ENCODE peak calls at places on chromosomes 16 and 17, in five cellular contexts. One of them, this sample, is unnamed.

GRCh38 chr17:2958706-2959222 is 104.6 kb downstream of the OR1D5 start:
- DNase-seq in WTC11: no peak
- DNase-seq in AG04450: no peak
- DNase-seq in transverse colon: no peak
- DNase-seq in CD4-positive, alpha-beta T cell: no peak
- DNase-seq in this sample: no peak

GRCh38 chr16:59210955-59211541 is 476.9 kb upstream of the GOT2 start:
- DNase-seq in WTC11: peak; percentile 43
- DNase-seq in AG04450: no peak
- DNase-seq in transverse colon: no peak
- DNase-seq in CD4-positive, alpha-beta T cell: no peak
- DNase-seq in this sample: no peak

GRCh38 chr16:58114827-58115825 is 14.1 kb downstream of the CFAP20 start:
- DNase-seq in WTC11: no peak
- DNase-seq in AG04450: peak; percentile 43
- DNase-seq in transverse colon: no peak
- DNase-seq in CD4-positive, alpha-beta T cell: no peak
- DNase-seq in this sample: no peak

GRCh38 chr16:30011505-30012480 is 966 bp upstream of the DOC2A start:
- DNase-seq in WTC11: no peak
- DNase-seq in AG04450: no peak
- DNase-seq in transverse colon: no peak
- DNase-seq in CD4-positive, alpha-beta T cell: no peak
- DNase-seq in this sample: no peak

GRCh38 chr16:1495281-1496262 is 2.4 kb downstream of the TELO2 start:
- DNase-seq in WTC11: no peak
- DNase-seq in AG04450: no peak
- DNase-seq in transverse colon: no peak
- DNase-seq in CD4-positive, alpha-beta T cell: no peak
- DNase-seq in this sample: no peak

GRCh38 chr16:9089660-9090059 is 1.8 kb upstream of the HAPSTR1 start:
- DNase-seq in WTC11: no peak
- DNase-seq in AG04450: no peak
- DNase-seq in transverse colon: no peak
- DNase-seq in CD4-positive, alpha-beta T cell: no peak
- DNase-seq in this sample: no peak

GRCh38 chr16:88792078-88792550 is 7.1 kb upstream of the PIEZO1 start:
- DNase-seq in WTC11: no peak
- DNase-seq in AG04450: no peak
- DNase-seq in transverse colon: no peak
- DNase-seq in CD4-positive, alpha-beta T cell: no peak
- DNase-seq in this sample: no peak

GRCh38 chr17:37131064-37131463 is 182.3 kb downstream of the AATF start:
- DNase-seq in WTC11: no peak
- DNase-seq in AG04450: no peak
- DNase-seq in transverse colon: no peak
- DNase-seq in CD4-positive, alpha-beta T cell: no peak
- DNase-seq in this sample: no peak

GRCh38 chr16:67215690-67216089 is 11.2 kb upstream of the TMEM208 start:
- DNase-seq in WTC11: no peak
- DNase-seq in AG04450: no peak
- DNase-seq in transverse colon: no peak
- DNase-seq in CD4-positive, alpha-beta T cell: no peak
- DNase-seq in this sample: no peak

GRCh38 chr16:50315346-50315997 is 49.1 kb downstream of the ADCY7 start:
- DNase-seq in WTC11: no peak
- DNase-seq in AG04450: no peak
- DNase-seq in transverse colon: peak; percentile 5
- DNase-seq in CD4-positive, alpha-beta T cell: no peak
- DNase-seq in this sample: no peak

GRCh38 chr16:68800257-68800875 is 43.0 kb upstream of the TANGO6 start:
- DNase-seq in WTC11: peak; percentile 79
- DNase-seq in AG04450: peak; percentile 66
- DNase-seq in transverse colon: peak; percentile 65
- DNase-seq in CD4-positive, alpha-beta T cell: peak; percentile 4
- DNase-seq in this sample: peak; percentile 75

GRCh38 chr16:53785044-53785443 is 81.1 kb downstream of the FTO start:
- DNase-seq in WTC11: no peak
- DNase-seq in AG04450: no peak
- DNase-seq in transverse colon: no peak
- DNase-seq in CD4-positive, alpha-beta T cell: no peak
- DNase-seq in this sample: no peak

GRCh38 chr16:23382279-23382678 is 70.7 kb downstream of the COG7 start:
- DNase-seq in WTC11: no peak
- DNase-seq in AG04450: no peak
- DNase-seq in transverse colon: no peak
- DNase-seq in CD4-positive, alpha-beta T cell: no peak
- DNase-seq in this sample: no peak

GRCh38 chr16:48432136-48432535 is 46.9 kb upstream of the SIAH1 start:
- DNase-seq in WTC11: no peak
- DNase-seq in AG04450: no peak
- DNase-seq in transverse colon: peak; percentile 29
- DNase-seq in CD4-positive, alpha-beta T cell: no peak
- DNase-seq in this sample: peak; percentile 65

GRCh38 chr17:67628580-67629013 is 89.1 kb upstream of the NOL11 start:
- DNase-seq in WTC11: peak; percentile 56
- DNase-seq in AG04450: no peak
- DNase-seq in transverse colon: no peak
- DNase-seq in CD4-positive, alpha-beta T cell: no peak
- DNase-seq in this sample: peak; percentile 66

GRCh38 chr17:38442548-38442947 is 14.3 kb downstream of the ARHGAP23 start:
- DNase-seq in WTC11: no peak
- DNase-seq in AG04450: no peak
- DNase-seq in transverse colon: no peak
- DNase-seq in CD4-positive, alpha-beta T cell: no peak
- DNase-seq in this sample: no peak

GRCh38 chr16:68229431-68230175 is 6.3 kb downstream of the ESRP2 start:
- DNase-seq in WTC11: peak; percentile 61
- DNase-seq in AG04450: peak; percentile 29
- DNase-seq in transverse colon: no peak
- DNase-seq in CD4-positive, alpha-beta T cell: peak; percentile 46
- DNase-seq in this sample: peak; percentile 58

GRCh38 chr16:78705694-78706093 is 606.2 kb downstream of the WWOX start:
- DNase-seq in WTC11: no peak
- DNase-seq in AG04450: no peak
- DNase-seq in transverse colon: no peak
- DNase-seq in CD4-positive, alpha-beta T cell: no peak
- DNase-seq in this sample: peak; percentile 24

GRCh38 chr16:71327720-71328119 is 30.8 kb upstream of the CALB2 start:
- DNase-seq in WTC11: no peak
- DNase-seq in AG04450: no peak
- DNase-seq in transverse colon: no peak
- DNase-seq in CD4-positive, alpha-beta T cell: no peak
- DNase-seq in this sample: no peak

GRCh38 chr16:249431-249830 is 14.8 kb downstream of the FAM234A start:
- DNase-seq in WTC11: no peak
- DNase-seq in AG04450: no peak
- DNase-seq in transverse colon: no peak
- DNase-seq in CD4-positive, alpha-beta T cell: no peak
- DNase-seq in this sample: no peak

GRCh38 chr17:73444021-73444420 is 132.2 kb upstream of the CDC42EP4 start:
- DNase-seq in WTC11: no peak
- DNase-seq in AG04450: no peak
- DNase-seq in transverse colon: no peak
- DNase-seq in CD4-positive, alpha-beta T cell: no peak
- DNase-seq in this sample: no peak

GRCh38 chr16:17067882-17068281 is 402.9 kb downstream of the XYLT1 start:
- DNase-seq in WTC11: no peak
- DNase-seq in AG04450: no peak
- DNase-seq in transverse colon: no peak
- DNase-seq in CD4-positive, alpha-beta T cell: no peak
- DNase-seq in this sample: no peak

GRCh38 chr17:14228903-14229302 is 7.8 kb downstream of the CDRT15 start:
- DNase-seq in WTC11: no peak
- DNase-seq in AG04450: peak; percentile 8
- DNase-seq in transverse colon: no peak
- DNase-seq in CD4-positive, alpha-beta T cell: no peak
- DNase-seq in this sample: no peak

GRCh38 chr17:21524211-21524591 is 148.0 kb downstream of the KCNJ12 start:
- DNase-seq in WTC11: no peak
- DNase-seq in AG04450: peak; percentile 45
- DNase-seq in transverse colon: no peak
- DNase-seq in CD4-positive, alpha-beta T cell: no peak
- DNase-seq in this sample: no peak

GRCh38 chr17:60600490-60601431 is 768 bp downstream of the PPM1D start:
- DNase-seq in WTC11: peak; percentile 76
- DNase-seq in AG04450: peak; percentile 70
- DNase-seq in transverse colon: peak; percentile 89
- DNase-seq in CD4-positive, alpha-beta T cell: peak; percentile 49
- DNase-seq in this sample: peak; percentile 59

GRCh38 chr17:78000351-78000750 is 41.8 kb downstream of the TNRC6C start:
- DNase-seq in WTC11: no peak
- DNase-seq in AG04450: no peak
- DNase-seq in transverse colon: no peak
- DNase-seq in CD4-positive, alpha-beta T cell: no peak
- DNase-seq in this sample: no peak

GRCh38 chr17:40122944-40123810 is 1.4 kb downstream of the MSL1 start:
- DNase-seq in WTC11: peak; percentile 82
- DNase-seq in AG04450: no peak
- DNase-seq in transverse colon: peak; percentile 57
- DNase-seq in CD4-positive, alpha-beta T cell: peak; percentile 38
- DNase-seq in this sample: peak; percentile 66

GRCh38 chr17:40121191-40121885 is 433 bp upstream of the MSL1 start:
- DNase-seq in WTC11: no peak
- DNase-seq in AG04450: no peak
- DNase-seq in transverse colon: peak; percentile 59
- DNase-seq in CD4-positive, alpha-beta T cell: no peak
- DNase-seq in this sample: peak; percentile 50

GRCh38 chr17:40123811-40124114 is 2.0 kb downstream of the MSL1 start:
- DNase-seq in WTC11: no peak
- DNase-seq in AG04450: no peak
- DNase-seq in transverse colon: no peak
- DNase-seq in CD4-positive, alpha-beta T cell: no peak
- DNase-seq in this sample: no peak

GRCh38 chr17:40121886-40122465 is at the start of gene MSL1:
- DNase-seq in WTC11: peak; percentile 84
- DNase-seq in AG04450: no peak
- DNase-seq in transverse colon: peak; percentile 91
- DNase-seq in CD4-positive, alpha-beta T cell: peak; percentile 83
- DNase-seq in this sample: peak; percentile 94

DNA sequence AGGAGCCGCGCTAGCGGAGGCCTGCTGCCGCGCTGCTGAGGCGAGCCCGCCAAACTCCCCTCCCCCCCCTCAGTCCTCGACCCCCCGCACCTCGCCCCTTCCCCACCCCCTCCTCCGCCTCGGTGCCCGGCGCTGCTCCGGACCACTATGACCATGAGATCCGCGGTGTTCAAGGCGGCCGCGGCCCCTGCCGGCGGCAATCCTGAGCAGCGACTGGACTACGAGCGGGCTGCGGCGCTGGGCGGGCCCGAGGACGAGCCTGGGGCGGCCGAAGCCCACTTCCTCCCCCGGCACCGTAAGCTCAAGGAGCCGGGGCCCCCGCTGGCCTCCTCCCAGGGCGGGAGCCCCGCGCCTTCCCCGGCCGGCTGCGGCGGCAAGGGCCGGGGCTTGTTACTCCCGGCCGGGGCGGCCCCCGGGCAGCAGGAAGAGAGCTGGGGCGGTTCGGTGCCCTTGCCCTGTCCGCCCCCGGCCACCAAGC is 734 bp downstream of the MSL1 start:
- DNase-seq in WTC11: peak; percentile 59
- DNase-seq in AG04450: no peak
- DNase-seq in transverse colon: peak; percentile 49
- DNase-seq in CD4-positive, alpha-beta T cell: peak; percentile 16
- DNase-seq in this sample: peak; percentile 59
- TF ChIP-seq CTCF in WTC11: no peak
- TF ChIP-seq CTCF in AG04450: peak; percentile 33
- TF ChIP-seq CTCF in transverse colon: no peak
- TF ChIP-seq CTCF in CD4-positive, alpha-beta T cell: no peak
- TF ChIP-seq CTCF in this sample: peak; percentile 12

DNA sequence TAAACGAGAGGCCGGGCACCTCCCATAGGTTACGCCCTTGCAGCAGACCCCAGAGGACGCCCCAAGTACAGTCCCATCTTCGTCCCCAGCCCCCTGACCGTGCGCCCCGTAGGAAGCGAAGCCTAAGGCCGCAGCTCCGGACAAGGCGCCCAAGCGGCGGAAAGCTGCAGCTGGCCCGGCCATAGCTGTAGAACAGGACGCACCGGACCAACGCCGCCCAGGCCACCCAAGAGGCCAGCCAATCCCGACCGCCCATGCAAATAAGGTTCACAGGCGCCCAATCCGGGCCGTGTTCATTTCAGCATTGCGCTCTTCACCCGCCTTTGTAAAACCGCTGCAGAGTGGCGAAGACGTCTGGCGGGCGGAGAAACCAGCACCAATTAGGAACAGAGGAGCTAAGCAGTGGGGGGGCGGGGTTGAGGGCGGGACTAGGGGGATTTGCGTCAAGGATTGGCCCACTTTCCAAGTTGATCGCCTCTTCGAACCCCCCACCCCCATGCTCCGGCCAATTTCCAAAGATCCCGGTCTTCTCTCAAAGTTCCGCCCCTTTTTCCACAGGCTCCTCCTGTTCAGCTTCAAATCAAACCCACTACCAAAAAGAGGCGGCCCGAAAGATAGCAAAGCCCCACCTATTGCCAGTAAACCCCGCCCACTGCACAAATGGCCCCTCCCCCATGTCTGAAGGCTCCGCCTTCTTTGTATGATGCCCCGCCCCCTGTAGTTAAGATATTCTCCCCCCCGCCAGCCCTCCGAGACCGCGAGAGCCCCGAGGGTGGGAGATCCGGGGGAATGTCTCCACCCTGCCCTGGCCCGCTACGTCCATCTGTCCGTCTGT is at the start of gene TMEM256:
- DNase-seq in WTC11: peak; percentile 99
- DNase-seq in AG04450: peak; percentile 99
- DNase-seq in transverse colon: peak; percentile 99
- DNase-seq in CD4-positive, alpha-beta T cell: peak; percentile 94
- DNase-seq in this sample: peak; percentile 97
- TF ChIP-seq CTCF in WTC11: no peak
- TF ChIP-seq CTCF in AG04450: peak; percentile 1
- TF ChIP-seq CTCF in transverse colon: no peak
- TF ChIP-seq CTCF in CD4-positive, alpha-beta T cell: no peak
- TF ChIP-seq CTCF in this sample: no peak

GRCh38 chr17:48262982-48263586 is 155.5 kb downstream of the SNX11 start:
- DNase-seq in WTC11: no peak
- DNase-seq in AG04450: no peak
- DNase-seq in transverse colon: no peak
- DNase-seq in CD4-positive, alpha-beta T cell: no peak
- DNase-seq in this sample: no peak
- TF ChIP-seq CTCF in WTC11: no peak
- TF ChIP-seq CTCF in AG04450: peak; percentile 54
- TF ChIP-seq CTCF in transverse colon: peak; percentile 34
- TF ChIP-seq CTCF in CD4-positive, alpha-beta T cell: peak; percentile 37
- TF ChIP-seq CTCF in this sample: peak; percentile 58

DNA sequence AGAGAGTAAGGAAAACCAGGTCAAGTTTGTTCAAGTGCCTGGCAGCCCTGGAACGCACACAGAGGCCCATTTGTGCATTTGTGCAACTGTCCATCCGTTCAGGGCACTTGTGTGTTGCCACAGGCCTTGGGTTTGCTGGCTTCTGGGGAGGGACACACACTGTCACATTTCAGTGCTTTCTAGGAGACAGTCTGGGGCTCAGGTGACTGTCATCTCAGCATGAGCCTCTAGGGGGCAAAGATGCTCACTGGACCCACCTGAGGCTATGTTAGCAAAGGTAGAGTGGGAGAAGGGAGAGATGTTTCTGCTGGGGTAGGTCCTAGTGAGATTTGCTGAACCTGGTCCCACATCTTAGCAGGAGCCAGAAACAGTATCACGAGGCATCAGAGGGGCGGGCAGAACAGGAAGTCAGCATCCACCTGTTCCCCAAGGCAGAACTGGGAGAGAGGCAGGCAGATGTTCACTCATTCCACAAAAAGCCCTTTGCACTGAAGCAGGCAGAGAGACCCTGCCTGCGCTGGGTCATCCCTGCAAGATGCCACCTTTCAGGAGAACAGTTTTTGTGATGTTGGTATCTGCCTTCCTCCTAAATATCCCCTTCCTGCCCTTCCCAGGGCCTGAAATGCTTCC is 48.5 kb downstream of the RAI1 start:
- DNase-seq in WTC11: peak; percentile 73
- DNase-seq in AG04450: no peak
- DNase-seq in transverse colon: peak; percentile 64
- DNase-seq in CD4-positive, alpha-beta T cell: peak; percentile 58
- DNase-seq in this sample: peak; percentile 77
- TF ChIP-seq CTCF in WTC11: peak; percentile 71
- TF ChIP-seq CTCF in AG04450: peak; percentile 63
- TF ChIP-seq CTCF in transverse colon: peak; percentile 61
- TF ChIP-seq CTCF in CD4-positive, alpha-beta T cell: peak; percentile 77
- TF ChIP-seq CTCF in this sample: peak; percentile 61

This sample was measured in GM10248.